ENCODE peak calls at places on chromosomes 3 and 15, in four cellular contexts. One of them, this sample, is unnamed.
A peak's percentile ranks its signal among the peaks of the same experiment; 100 is the strongest.

GRCh38 chr3:101813817-101814440 is 34.9 kb downstream of the NXPE3 start:
- DNase-seq in Ammon's horn: no peak
- DNase-seq in NCI-H2081: peak; percentile 28
- DNase-seq in NCI-H1694: peak; percentile 5
- DNase-seq in this sample: no peak

GRCh38 chr15:58543664-58544335 is 112.0 kb downstream of the LIPC start:
- DNase-seq in Ammon's horn: no peak
- DNase-seq in NCI-H2081: no peak
- DNase-seq in NCI-H1694: no peak
- DNase-seq in this sample: no peak

GRCh38 chr3:44894485-44894884 is 20.1 kb downstream of the TGM4 start:
- DNase-seq in Ammon's horn: no peak
- DNase-seq in NCI-H2081: no peak
- DNase-seq in NCI-H1694: no peak
- DNase-seq in this sample: no peak

GRCh38 chr15:22904736-22905135 is 66.3 kb downstream of the NIPA2 start:
- DNase-seq in Ammon's horn: peak; percentile 17
- DNase-seq in NCI-H2081: peak; percentile 47
- DNase-seq in NCI-H1694: peak; percentile 27
- DNase-seq in this sample: no peak

GRCh38 chr15:75891895-75892294 is 11.8 kb upstream of the FBXO22 start:
- DNase-seq in Ammon's horn: no peak
- DNase-seq in NCI-H2081: no peak
- DNase-seq in NCI-H1694: no peak
- DNase-seq in this sample: no peak

GRCh38 chr15:76398702-76399101 is 62.1 kb downstream of the ISL2 start:
- DNase-seq in Ammon's horn: no peak
- DNase-seq in NCI-H2081: no peak
- DNase-seq in NCI-H1694: no peak
- DNase-seq in this sample: no peak

GRCh38 chr15:70407955-70408354 is 310.2 kb upstream of the TLE3 start:
- DNase-seq in Ammon's horn: no peak
- DNase-seq in NCI-H2081: no peak
- DNase-seq in NCI-H1694: no peak
- DNase-seq in this sample: no peak

GRCh38 chr3:168648321-168648720 is 552.6 kb upstream of the GOLIM4 start:
- DNase-seq in Ammon's horn: no peak
- DNase-seq in NCI-H2081: no peak
- DNase-seq in NCI-H1694: no peak
- DNase-seq in this sample: no peak

GRCh38 chr3:68088216-68088615 is 433.8 kb upstream of the SUCLG2 start:
- DNase-seq in Ammon's horn: no peak
- DNase-seq in NCI-H2081: no peak
- DNase-seq in NCI-H1694: no peak
- DNase-seq in this sample: no peak

GRCh38 chr3:133965033-133965570 is 64.6 kb downstream of the SLCO2A1 start:
- DNase-seq in Ammon's horn: no peak
- DNase-seq in NCI-H2081: peak; percentile 28
- DNase-seq in NCI-H1694: no peak
- DNase-seq in this sample: no peak

GRCh38 chr3:67006460-67006859 is 8.4 kb downstream of the KBTBD8 start:
- DNase-seq in Ammon's horn: no peak
- DNase-seq in NCI-H2081: no peak
- DNase-seq in NCI-H1694: no peak
- DNase-seq in this sample: no peak

GRCh38 chr3:133294253-133294652 is 105.6 kb upstream of the BFSP2 start:
- DNase-seq in Ammon's horn: no peak
- DNase-seq in NCI-H2081: no peak
- DNase-seq in NCI-H1694: no peak
- DNase-seq in this sample: no peak

GRCh38 chr15:60928210-60928609 is 300.9 kb downstream of the RORA start:
- DNase-seq in Ammon's horn: no peak
- DNase-seq in NCI-H2081: no peak
- DNase-seq in NCI-H1694: no peak
- DNase-seq in this sample: no peak

GRCh38 chr3:185781759-185782158 is 43.1 kb downstream of the IGF2BP2 start:
- DNase-seq in Ammon's horn: no peak
- DNase-seq in NCI-H2081: no peak
- DNase-seq in NCI-H1694: no peak
- DNase-seq in this sample: no peak

GRCh38 chr3:127207727-127208482 is 15.0 kb downstream of the PRR23E start:
- DNase-seq in Ammon's horn: no peak
- DNase-seq in NCI-H2081: no peak
- DNase-seq in NCI-H1694: no peak
- DNase-seq in this sample: no peak

GRCh38 chr15:22958487-22959280 is 21.5 kb downstream of the CYFIP1 start:
- DNase-seq in Ammon's horn: no peak
- DNase-seq in NCI-H2081: no peak
- DNase-seq in NCI-H1694: no peak
- DNase-seq in this sample: no peak

This sample was measured in SHP77 treated with DMSO at 0.1 percent for 48 hours.